ENCODE peak calls at places on chromosomes 13 and 19, in five cellular contexts. A, P, Q, W and V are unnamed samples. For H3K4me1 and H3K27me3, the result is how much of the 10 kb centered on the place peaks cover.

GRCh38 chr19:17294051-17294891 is 9.0 kb downstream of the ABHD8 start:
- DNase-seq in A (no peak), P (no peak), Q (peak), W (no peak), V (no peak)

GRCh38 chr19:3094638-3095374 is 644 bp downstream of the GNA11 start:
- DNase-seq in A (no peak), P (no peak), Q (no peak), W (no peak), V (no peak)

GRCh38 chr13:96822900-96823299 is 171.4 kb downstream of the OXGR1 start:
- DNase-seq in A (no peak), P (peak), Q (peak), W (peak), V (no peak)

GRCh38 chr13:23876265-23876664 is 12.9 kb downstream of the MIPEP start:
- DNase-seq in A (no peak), P (no peak), Q (peak), W (no peak), V (no peak)

GRCh38 chr19:14432817-14433453 is at the start of gene PKN1:
- DNase-seq in A (no peak), P (peak), Q (peak), W (no peak), V (no peak)

GRCh38 chr13:53953205-53953604 is 924.6 kb downstream of the OLFM4 start:
- DNase-seq in A (no peak), P (no peak), Q (peak), W (no peak), V (peak)

GRCh38 chr13:72643339-72643989 is 84.0 kb downstream of the MZT1 start:
- DNase-seq in A (no peak), P (peak), Q (peak), W (no peak), V (no peak)

GRCh38 chr13:98192008-98192407 is 14.9 kb upstream of the RNF113B start:
- DNase-seq in A (no peak), P (no peak), Q (no peak), W (no peak), V (no peak)

GRCh38 chr19:10603084-10603872 is 16.2 kb upstream of the AP1M2 start:
- DNase-seq in A (peak), P (peak), Q (peak), W (no peak), V (peak)

GRCh38 chr13:112469071-112469745 is 93.1 kb downstream of the SPACA7 start:
- DNase-seq in A (no peak), P (no peak), Q (no peak), W (no peak), V (no peak)

GRCh38 chr13:25881946-25882574 is 169.8 kb downstream of the SHISA2 start:
- DNase-seq in A (no peak), P (no peak), Q (peak), W (no peak), V (no peak)

GRCh38 chr13:27922974-27923612 is 3.3 kb downstream of the PDX1 start:
- DNase-seq in A (no peak), P (no peak), Q (peak), W (no peak), V (no peak)

GRCh38 chr13:67651908-67652307 is 421.8 kb upstream of the PCDH9 start:
- DNase-seq in A (no peak), P (no peak), Q (no peak), W (no peak), V (no peak)

GRCh38 chr19:45075215-45076028 is 856 bp downstream of the ZNF296 start:
- DNase-seq in A (peak), P (peak), Q (peak), W (peak), V (peak)

GRCh38 chr19:31648347-31648746 is 299.1 kb upstream of the TSHZ3 start:
- DNase-seq in A (no peak), P (no peak), Q (no peak), W (no peak), V (no peak)

GRCh38 chr19:56294557-56294956 is 20.1 kb downstream of the ZSCAN5A start:
- DNase-seq in A (no peak), P (no peak), Q (no peak), W (no peak), V (no peak)

GRCh38 chr13:35994131-35994966 is 136.8 kb downstream of the DCLK1 start:
- DNase-seq in A (no peak), P (no peak), Q (no peak), W (peak), V (no peak)

GRCh38 chr19:43747557-43748204 is 7.1 kb downstream of the SMG9 start:
- DNase-seq in A (no peak), P (no peak), Q (no peak), W (no peak), V (no peak)

GRCh38 chr13:105914637-105915036 is 620.8 kb downstream of the EFNB2 start:
- DNase-seq in A (no peak), P (no peak), Q (no peak), W (no peak), V (no peak)

GRCh38 chr19:369876-370275 is 25.3 kb upstream of the MIER2 start:
- DNase-seq in A (no peak), P (no peak), Q (no peak), W (no peak), V (peak)

GRCh38 chr19:38784224-38784623 is 4.8 kb upstream of the LGALS7B start:
- DNase-seq in A (no peak), P (no peak), Q (no peak), W (no peak), V (no peak)

GRCh38 chr19:12769689-12770088 is 5.7 kb downstream of the HOOK2 start:
- DNase-seq in A (no peak), P (peak), Q (peak), W (no peak), V (no peak)

GRCh38 chr19:39563408-39563807 is 23.4 kb upstream of the EID2 start:
- DNase-seq in A (no peak), P (no peak), Q (peak), W (no peak), V (no peak)

GRCh38 chr13:71871180-71871754 is 4.3 kb upstream of the DACH1 start:
- DNase-seq in A (no peak), P (no peak), Q (no peak), W (no peak), V (no peak)

GRCh38 chr19:5773276-5773675 is 11.3 kb downstream of the PRR22 start:
- DNase-seq in A (no peak), P (no peak), Q (no peak), W (no peak), V (no peak)

GRCh38 chr13:98532254-98532653 is 44.7 kb downstream of the STK24 start:
- DNase-seq in A (no peak), P (no peak), Q (no peak), W (no peak), V (peak)

GRCh38 chr13:101691326-101691725 is 238.9 kb downstream of the ITGBL1 start:
- DNase-seq in A (no peak), P (no peak), Q (no peak), W (no peak), V (no peak)

GRCh38 chr13:99281811-99282263 is 23.7 kb upstream of the GPR18 start:
- DNase-seq in A (no peak), P (peak), Q (no peak), W (no peak), V (peak)

GRCh38 chr13:32246468-32246867 is 68.7 kb downstream of the ZAR1L start:
- DNase-seq in A (peak), P (peak), Q (peak), W (peak), V (peak)

GRCh38 chr13:28434934-28435333 is 60.0 kb downstream of the FLT1 start:
- DNase-seq in A (no peak), P (no peak), Q (no peak), W (no peak), V (no peak)

GRCh38 chr13:41289463-41289881 is 21.6 kb upstream of the NAA16 start:
- DNase-seq in A (no peak), P (no peak), Q (no peak), W (no peak), V (no peak)

GRCh38 chr19:16460454-16460853 is 11.3 kb downstream of the EPS15L1 start:
- DNase-seq in A (no peak), P (no peak), Q (no peak), W (no peak), V (no peak)

GRCh38 chr13:99218545-99218944 is 17.9 kb downstream of the UBAC2 start:
- DNase-seq in A (no peak), P (peak), Q (no peak), W (no peak), V (no peak)

GRCh38 chr13:27789495-27790303 is 2.6 kb upstream of the GSX1 start:
- DNase-seq in A (no peak), P (no peak), Q (peak), W (no peak), V (no peak)

GRCh38 chr19:2079076-2079864 is 16.9 kb downstream of the MOB3A start:
- DNase-seq in A (no peak), P (no peak), Q (no peak), W (no peak), V (no peak)
- H3K4me1 ChIP-seq in A (under half), P (under half), Q (under half), W (under half), V (under half)

GRCh38 chr19:41452584-41453275 is 9.8 kb downstream of the ERICH4 start:
- DNase-seq in A (no peak), P (no peak), Q (no peak), W (no peak), V (no peak)

GRCh38 chr19:41445575-41445974 is 2.6 kb downstream of the ERICH4 start:
- DNase-seq in A (no peak), P (no peak), Q (no peak), W (no peak), V (no peak)

GRCh38 chr19:41449079-41449864 is 6.3 kb downstream of the ERICH4 start:
- DNase-seq in A (peak), P (peak), Q (peak), W (peak), V (peak)

GRCh38 chr19:41447732-41448332 is 4.9 kb downstream of the ERICH4 start:
- DNase-seq in A (no peak), P (no peak), Q (no peak), W (no peak), V (no peak)

GRCh38 chr19:41449865-41450178 is 6.9 kb downstream of the ERICH4 start:
- DNase-seq in A (no peak), P (no peak), Q (no peak), W (no peak), V (no peak)
- H3K27me3 ChIP-seq in A (under half), P (under half), Q (under half), W (under half), V (under half)

GRCh38 chr13:110554946-110555345 is 6.6 kb downstream of the RAB20 start:
- DNase-seq in A (no peak), P (no peak), Q (no peak), W (no peak), V (peak)

GRCh38 chr13:110556224-110556606 is 5.3 kb downstream of the RAB20 start:
- DNase-seq in A (no peak), P (no peak), Q (no peak), W (no peak), V (peak)

GRCh38 chr13:110557082-110557481 is 4.4 kb downstream of the RAB20 start:
- DNase-seq in A (no peak), P (no peak), Q (no peak), W (no peak), V (peak)

GRCh38 chr13:110554227-110554836 is 7.2 kb downstream of the RAB20 start:
- DNase-seq in A (no peak), P (peak), Q (no peak), W (no peak), V (no peak)

GRCh38 chr13:110555601-110556223 is 5.8 kb downstream of the RAB20 start:
- DNase-seq in A (peak), P (peak), Q (no peak), W (peak), V (peak)
- TF ChIP-seq POLR2AphosphoS5 in A (no peak), P (peak), Q (no peak), W (peak), V (no peak)

GRCh38 chr19:35459414-35460082 is 11.5 kb downstream of the FFAR2 start:
- DNase-seq in A (no peak), P (no peak), Q (no peak), W (no peak), V (no peak)
- H3K4me1 ChIP-seq in A (under half), P (under half), Q (under half), W (under half), V (under half)

GRCh38 chr19:51272183-51272817 is 21.4 kb downstream of the SIGLECL1 start:
- DNase-seq in A (no peak), P (no peak), Q (peak), W (no peak), V (no peak)
- H3K27me3 ChIP-seq in A (under half), P (under half), Q (under half), W (under half), V (under half)

GRCh38 chr19:58182989-58183821 is at the start of gene ZNF274:
- DNase-seq in A (peak), P (peak), Q (peak), W (peak), V (peak)
- TF ChIP-seq POLR2AphosphoS5 in A (peak), P (no peak), Q (peak), W (peak), V (peak)

GRCh38 chr13:22498006-22498405 is 682.8 kb upstream of the SGCG start:
- DNase-seq in A (no peak), P (no peak), Q (no peak), W (no peak), V (no peak)

GRCh38 chr13:22499919-22500318 is 680.9 kb upstream of the SGCG start:
- DNase-seq in A (no peak), P (no peak), Q (no peak), W (no peak), V (no peak)

DNA sequence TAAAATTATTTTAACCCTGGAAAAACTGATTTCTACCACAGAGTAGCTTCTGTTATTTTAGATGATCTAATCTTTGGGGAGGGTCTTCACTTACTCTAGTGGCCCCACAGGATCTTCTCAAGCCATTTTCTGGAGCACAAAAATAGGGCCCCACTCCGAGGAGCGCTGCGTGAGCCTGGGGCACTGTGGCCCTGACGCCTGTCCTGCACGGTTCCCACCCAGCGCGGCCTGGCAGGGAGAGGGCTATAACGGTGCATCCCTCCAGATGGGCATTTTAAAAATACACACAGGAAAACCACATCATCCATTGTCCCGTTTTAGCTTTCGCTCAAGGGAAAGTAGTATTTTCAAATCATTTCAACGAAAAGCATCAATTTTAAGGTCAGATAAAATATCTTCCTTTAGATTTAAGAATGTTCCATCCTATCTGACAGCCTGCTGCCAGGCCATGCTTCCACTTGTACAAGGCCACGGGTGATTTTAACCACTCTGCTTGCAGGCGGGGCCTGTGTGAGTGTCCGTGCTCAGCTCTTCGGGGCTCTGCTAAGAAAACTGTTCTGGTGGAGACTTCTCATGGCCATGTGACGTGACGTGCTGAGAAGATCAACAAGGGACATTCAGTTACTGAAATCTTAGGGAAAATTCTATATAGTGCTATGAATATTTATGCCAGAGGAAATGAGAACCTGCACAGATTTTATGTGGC is 683.8 kb upstream of the SGCG start:
- DNase-seq in A (no peak), P (no peak), Q (no peak), W (no peak), V (no peak)
- H3K4me1 ChIP-seq in A (under half), P (under half), Q (under half), W (under half), V (under half)

GRCh38 chr13:93248627-93249047 is 22.0 kb downstream of the GPC6 start:
- DNase-seq in A (no peak), P (peak), Q (peak), W (peak), V (no peak)

GRCh38 chr13:93254775-93255174 is 28.2 kb downstream of the GPC6 start:
- DNase-seq in A (no peak), P (no peak), Q (no peak), W (no peak), V (no peak)

GRCh38 chr13:93246069-93246468 is 19.5 kb downstream of the GPC6 start:
- DNase-seq in A (no peak), P (no peak), Q (no peak), W (no peak), V (no peak)

GRCh38 chr13:93249259-93249917 is 22.8 kb downstream of the GPC6 start:
- DNase-seq in A (no peak), P (no peak), Q (no peak), W (no peak), V (no peak)

DNA sequence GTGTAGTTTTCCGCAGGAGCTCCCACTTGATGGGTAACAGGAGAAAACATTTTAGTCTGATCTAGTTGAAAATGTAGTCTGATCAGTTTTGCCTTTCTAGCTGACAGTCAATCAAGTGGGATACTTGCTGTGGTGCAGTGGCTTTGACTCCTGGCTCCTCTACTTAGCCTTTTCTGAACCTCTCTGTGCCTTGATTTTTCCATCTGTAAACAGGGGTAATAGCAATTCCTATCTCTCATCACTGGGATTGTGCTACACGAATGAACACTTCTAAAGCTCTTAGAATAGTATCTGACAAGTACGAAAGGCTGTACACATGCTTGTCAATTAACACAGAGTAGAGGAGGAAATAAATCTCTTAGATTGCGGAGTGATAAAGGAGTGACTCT is 23.3 kb downstream of the GPC6 start:
- DNase-seq in A (no peak), P (no peak), Q (no peak), W (no peak), V (no peak)
- H3K27me3 ChIP-seq in A (under half), P (under half), Q (under half), W (under half), V (under half)